ENCODE peak calls at places on chromosomes 6 and 20, in five cellular contexts. One of them, this sample, is unnamed.

GRCh38 chr6:77456531-77457248 is 6.6 kb downstream of the HTR1B start:
- DNase-seq in HAP-1: no peak
- DNase-seq in activated T-cell treated with anti-CD3 and anti-CD28 coated beads for 4 hours: no peak
- DNase-seq in RCC 7860: peak
- DNase-seq in nucleus accumbens: no peak
- DNase-seq in this sample: no peak

GRCh38 chr20:11582073-11582472 is 335.6 kb upstream of the BTBD3 start:
- DNase-seq in HAP-1: no peak
- DNase-seq in activated T-cell treated with anti-CD3 and anti-CD28 coated beads for 4 hours: no peak
- DNase-seq in RCC 7860: no peak
- DNase-seq in nucleus accumbens: no peak
- DNase-seq in this sample: no peak

GRCh38 chr20:40525356-40525755 is 163.7 kb downstream of the MAFB start:
- DNase-seq in HAP-1: no peak
- DNase-seq in activated T-cell treated with anti-CD3 and anti-CD28 coated beads for 4 hours: no peak
- DNase-seq in RCC 7860: no peak
- DNase-seq in nucleus accumbens: no peak
- DNase-seq in this sample: no peak

GRCh38 chr6:130978180-130978579 is 84.9 kb downstream of the EPB41L2 start:
- DNase-seq in HAP-1: no peak
- DNase-seq in activated T-cell treated with anti-CD3 and anti-CD28 coated beads for 4 hours: no peak
- DNase-seq in RCC 7860: no peak
- DNase-seq in nucleus accumbens: no peak
- DNase-seq in this sample: no peak

GRCh38 chr6:89799756-89800155 is 19.8 kb downstream of the MDN1 start:
- DNase-seq in HAP-1: no peak
- DNase-seq in activated T-cell treated with anti-CD3 and anti-CD28 coated beads for 4 hours: no peak
- DNase-seq in RCC 7860: no peak
- DNase-seq in nucleus accumbens: no peak
- DNase-seq in this sample: no peak

GRCh38 chr20:36827541-36828279 is 48.2 kb upstream of the TLDC2 start:
- DNase-seq in HAP-1: no peak
- DNase-seq in activated T-cell treated with anti-CD3 and anti-CD28 coated beads for 4 hours: no peak
- DNase-seq in RCC 7860: no peak
- DNase-seq in nucleus accumbens: no peak
- DNase-seq in this sample: no peak

GRCh38 chr6:39841291-39841690 is 49.1 kb downstream of the DAAM2 start:
- DNase-seq in HAP-1: no peak
- DNase-seq in activated T-cell treated with anti-CD3 and anti-CD28 coated beads for 4 hours: no peak
- DNase-seq in RCC 7860: no peak
- DNase-seq in nucleus accumbens: no peak
- DNase-seq in this sample: no peak

GRCh38 chr20:57434390-57434700 is 43.1 kb downstream of the RBM38 start:
- DNase-seq in HAP-1: no peak
- DNase-seq in activated T-cell treated with anti-CD3 and anti-CD28 coated beads for 4 hours: no peak
- DNase-seq in RCC 7860: no peak
- DNase-seq in nucleus accumbens: no peak
- DNase-seq in this sample: no peak

GRCh38 chr20:44720994-44721784 is 6.0 kb downstream of the CCN5 start:
- DNase-seq in HAP-1: no peak
- DNase-seq in activated T-cell treated with anti-CD3 and anti-CD28 coated beads for 4 hours: no peak
- DNase-seq in RCC 7860: peak
- DNase-seq in nucleus accumbens: no peak
- DNase-seq in this sample: no peak

GRCh38 chr6:18405477-18406293 is 18.5 kb downstream of the RNF144B start:
- DNase-seq in HAP-1: no peak
- DNase-seq in activated T-cell treated with anti-CD3 and anti-CD28 coated beads for 4 hours: no peak
- DNase-seq in RCC 7860: peak
- DNase-seq in nucleus accumbens: no peak
- DNase-seq in this sample: no peak

GRCh38 chr6:133833905-133834304 is 55.0 kb upstream of the TCF21 start:
- DNase-seq in HAP-1: no peak
- DNase-seq in activated T-cell treated with anti-CD3 and anti-CD28 coated beads for 4 hours: no peak
- DNase-seq in RCC 7860: no peak
- DNase-seq in nucleus accumbens: no peak
- DNase-seq in this sample: no peak

GRCh38 chr20:57437267-57437666 is 46.1 kb downstream of the RBM38 start:
- DNase-seq in HAP-1: no peak
- DNase-seq in activated T-cell treated with anti-CD3 and anti-CD28 coated beads for 4 hours: no peak
- DNase-seq in RCC 7860: no peak
- DNase-seq in nucleus accumbens: no peak
- DNase-seq in this sample: no peak

GRCh38 chr6:47061631-47062300 is 19.6 kb upstream of the ADGRF1 start:
- DNase-seq in HAP-1: no peak
- DNase-seq in activated T-cell treated with anti-CD3 and anti-CD28 coated beads for 4 hours: no peak
- DNase-seq in RCC 7860: no peak
- DNase-seq in nucleus accumbens: peak
- DNase-seq in this sample: no peak

GRCh38 chr6:20211037-20211940 is 980 bp downstream of the MBOAT1 start:
- DNase-seq in HAP-1: no peak
- DNase-seq in activated T-cell treated with anti-CD3 and anti-CD28 coated beads for 4 hours: no peak
- DNase-seq in RCC 7860: peak
- DNase-seq in nucleus accumbens: no peak
- DNase-seq in this sample: no peak

GRCh38 chr6:139625081-139625939 is 250.9 kb upstream of the CITED2 start:
- DNase-seq in HAP-1: no peak
- DNase-seq in activated T-cell treated with anti-CD3 and anti-CD28 coated beads for 4 hours: no peak
- DNase-seq in RCC 7860: no peak
- DNase-seq in nucleus accumbens: no peak
- DNase-seq in this sample: no peak

GRCh38 chr6:30047220-30047619 is 13.8 kb upstream of the POLR1H start:
- DNase-seq in HAP-1: no peak
- DNase-seq in activated T-cell treated with anti-CD3 and anti-CD28 coated beads for 4 hours: no peak
- DNase-seq in RCC 7860: no peak
- DNase-seq in nucleus accumbens: no peak
- DNase-seq in this sample: no peak

This sample was measured in NCI-H1694.